ENCODE peak calls at places on chromosomes 11 and 22, in nine cellular contexts. R is HFF-Myc, Z is lung, D is B cell, S is WERI-Rb-1, Y is AG09319, W is endodermal cell, M is RWPE1, U is Calu3. G is an unnamed sample.

GRCh38 chr22:35938226-35938625 is 90.4 kb downstream of the RBFOX2 start:
- DNase-seq in S (no peak), R (no peak), U (no peak), M (no peak), Y (no peak), Z (no peak), D (no peak), W (no peak), G (no peak)

GRCh38 chr11:74681686-74682651 is 49.3 kb downstream of the CHRDL2 start:
- DNase-seq in Y (no peak), W (peak), Z (no peak), S (no peak), R (no peak), U (no peak), M (no peak), D (no peak), G (no peak)

GRCh38 chr22:20576445-20576816 is 69.0 kb downstream of the MED15 start:
- DNase-seq in R (no peak), S (no peak), D (no peak), Y (no peak), W (no peak), Z (no peak), U (no peak), M (no peak), G (no peak)

GRCh38 chr11:35242843-35243242 is 103.9 kb downstream of the CD44 start:
- DNase-seq in Z (no peak), R (no peak), U (no peak), W (no peak), S (no peak), D (no peak), M (no peak), Y (no peak), G (no peak)

GRCh38 chr22:47013861-47014635 is 251.6 kb downstream of the TBC1D22A start:
- DNase-seq in Y (no peak), D (no peak), Z (no peak), S (no peak), U (no peak), W (no peak), R (no peak), M (no peak), G (no peak)

GRCh38 chr11:4826425-4826824 is 5.3 kb downstream of the OR51F2 start:
- DNase-seq in R (no peak), Z (no peak), D (no peak), Y (no peak), S (no peak), M (no peak), U (no peak), W (no peak), G (no peak)

GRCh38 chr11:68684385-68685356 is at the start of gene GAL:
- DNase-seq in U (peak), W (peak), Y (no peak), S (no peak), R (no peak), Z (no peak), D (peak), M (peak), G (peak)

GRCh38 chr11:15107730-15108515 is 6.8 kb upstream of the INSC start:
- DNase-seq in M (no peak), U (no peak), R (no peak), D (no peak), W (no peak), Z (no peak), S (no peak), Y (no peak), G (no peak)

GRCh38 chr11:13290221-13290980 is 12.8 kb downstream of the BMAL1 start:
- DNase-seq in M (peak), R (no peak), S (no peak), Y (no peak), U (no peak), Z (no peak), W (no peak), D (no peak), G (no peak)

GRCh38 chr11:94813436-94813720 is 45.2 kb downstream of the AMOTL1 start:
- DNase-seq in Y (no peak), D (no peak), R (no peak), M (no peak), W (no peak), Z (no peak), S (no peak), U (no peak), G (no peak)

GRCh38 chr22:20782083-20782482 is 8.2 kb downstream of the SERPIND1 start:
- DNase-seq in M (no peak), W (no peak), S (no peak), U (no peak), Y (no peak), R (no peak), D (no peak), Z (no peak), G (no peak)

GRCh38 chr11:66705587-66706335 is 23.3 kb downstream of the SPTBN2 start:
- DNase-seq in Y (no peak), U (no peak), W (no peak), S (no peak), M (no peak), R (no peak), D (no peak), Z (no peak), G (no peak)

GRCh38 chr11:126025822-126026221 is 36.8 kb downstream of the CDON start:
- DNase-seq in Y (no peak), W (no peak), M (no peak), S (no peak), Z (no peak), U (no peak), D (no peak), R (no peak), G (no peak)

GRCh38 chr22:46546466-46547178 is 9.2 kb upstream of the CELSR1 start:
- DNase-seq in U (peak), M (no peak), S (no peak), D (no peak), W (peak), R (no peak), Y (no peak), Z (peak), G (no peak)

GRCh38 chr22:20562607-20563463 is 55.4 kb downstream of the MED15 start:
- DNase-seq in Y (no peak), R (no peak), W (no peak), S (no peak), Z (no peak), U (no peak), D (no peak), M (no peak), G (no peak)

GRCh38 chr11:77147668-77148321 is 19.7 kb downstream of the MYO7A start:
- DNase-seq in Z (no peak), R (no peak), M (peak), S (peak), W (peak), Y (no peak), U (no peak), D (peak), G (peak)

GRCh38 chr11:65066315-65066714 is 8.0 kb upstream of the NAALADL1 start:
- DNase-seq in M (no peak), S (no peak), D (no peak), Y (no peak), R (no peak), Z (no peak), U (no peak), W (no peak), G (no peak)

GRCh38 chr22:46058591-46059519 is 81.9 kb upstream of the WNT7B start:
- DNase-seq in R (no peak), U (no peak), W (peak), Z (no peak), Y (no peak), D (no peak), M (no peak), S (no peak), G (no peak)

GRCh38 chr11:17575431-17576425 is 28.7 kb downstream of the OTOG start:
- DNase-seq in Y (no peak), S (peak), M (no peak), U (no peak), D (no peak), R (no peak), W (peak), Z (no peak), G (no peak)

GRCh38 chr22:37775785-37776638 is 31.7 kb upstream of the GCAT start:
- DNase-seq in M (peak), Z (no peak), D (no peak), U (no peak), S (no peak), R (peak), W (no peak), Y (peak), G (no peak)

GRCh38 chr22:46869848-46870441 is 107.5 kb downstream of the TBC1D22A start:
- DNase-seq in U (no peak), W (no peak), D (no peak), M (no peak), S (no peak), Z (no peak), R (no peak), Y (no peak), G (no peak)

GRCh38 chr11:119509969-119510401 is 87.0 kb upstream of the THY1 start:
- DNase-seq in D (no peak), Z (no peak), Y (peak), U (no peak), R (peak), M (peak), S (no peak), W (no peak), G (no peak)

GRCh38 chr11:706439-706956 is 467 bp downstream of the EPS8L2 start:
- DNase-seq in M (no peak), W (peak), R (no peak), U (peak), D (no peak), S (no peak), Y (no peak), Z (no peak), G (no peak)

GRCh38 chr22:41828516-41828915 is 4.4 kb upstream of the SREBF2 start:
- DNase-seq in U (peak), R (no peak), S (no peak), W (no peak), M (no peak), Z (no peak), D (no peak), Y (no peak), G (peak)

GRCh38 chr11:58513747-58514367 is 6.0 kb upstream of the OR5B21 start:
- DNase-seq in Z (no peak), W (peak), Y (peak), M (peak), R (peak), U (peak), S (peak), D (no peak), G (peak)

GRCh38 chr11:40338062-40338461 is 1121.4 kb downstream of the LRRC4C start:
- DNase-seq in U (no peak), M (no peak), S (no peak), D (no peak), W (no peak), R (no peak), Z (no peak), Y (no peak), G (no peak)

GRCh38 chr22:38968801-38969200 is 11.4 kb downstream of the APOBEC3A start:
- DNase-seq in Z (no peak), M (no peak), Y (no peak), U (no peak), W (no peak), R (no peak), S (no peak), D (no peak), G (no peak)

GRCh38 chr22:38965614-38966378 is 8.4 kb downstream of the APOBEC3A start:
- DNase-seq in D (no peak), U (no peak), M (no peak), Y (no peak), R (no peak), W (no peak), S (no peak), Z (no peak), G (no peak)

GRCh38 chr22:38966379-38966700 is 8.9 kb downstream of the APOBEC3A start:
- DNase-seq in S (no peak), W (no peak), R (no peak), M (no peak), Y (no peak), Z (no peak), D (no peak), U (no peak), G (no peak)

GRCh38 chr22:38966942-38967341 is 9.5 kb downstream of the APOBEC3A start:
- DNase-seq in Y (no peak), Z (no peak), R (no peak), M (no peak), W (no peak), U (no peak), S (no peak), D (no peak), G (no peak)

GRCh38 chr22:38967451-38968450 is 10.3 kb downstream of the APOBEC3A start:
- DNase-seq in D (peak), S (no peak), Y (no peak), M (no peak), R (no peak), U (no peak), W (no peak), Z (peak), G (no peak)
- TF ChIP-seq CTCF in D (no peak), S (no peak), Y (no peak), M (no peak), R (no peak), U (no peak), W (no peak), Z (no peak), G (no peak)

GRCh38 chr11:2741377-2742131 is 41.8 kb upstream of the KCNQ1OT1 start:
- DNase-seq in S (no peak), W (no peak), M (peak), Y (peak), Z (no peak), D (no peak), U (no peak), R (no peak), G (peak)

GRCh38 chr11:2741006-2741376 is 41.2 kb upstream of the KCNQ1OT1 start:
- DNase-seq in U (no peak), R (no peak), Z (no peak), D (no peak), M (no peak), S (no peak), W (no peak), Y (no peak), G (peak)

GRCh38 chr11:2743427-2744110 is 43.8 kb upstream of the KCNQ1OT1 start:
- DNase-seq in R (no peak), Y (no peak), W (no peak), S (peak), M (no peak), U (no peak), Z (no peak), D (no peak), G (peak)

GRCh38 chr11:2742611-2743426 is 43.0 kb upstream of the KCNQ1OT1 start:
- DNase-seq in M (no peak), Y (no peak), W (no peak), U (no peak), S (peak), R (no peak), D (no peak), Z (no peak), G (peak)

GRCh38 chr11:2742201-2742600 is 42.4 kb upstream of the KCNQ1OT1 start:
- DNase-seq in D (no peak), R (no peak), M (no peak), W (no peak), S (peak), U (no peak), Y (no peak), Z (no peak), G (peak)
- TF ChIP-seq CTCF in D (no peak), R (no peak), M (no peak), W (no peak), S (no peak), U (no peak), Y (no peak), Z (no peak), G (no peak)

GRCh38 chr11:134283461-134284230 is 7.5 kb downstream of the GLB1L3 start:
- DNase-seq in M (no peak), Y (no peak), D (no peak), W (no peak), U (no peak), S (no peak), R (no peak), Z (no peak), G (no peak)
- TF ChIP-seq CTCF in M (no peak), Y (no peak), D (no peak), W (no peak), U (no peak), S (no peak), R (no peak), Z (no peak), G (no peak)

GRCh38 chr11:25970726-25971508 is 361.0 kb upstream of the ANO3 start:
- DNase-seq in U (peak), S (no peak), D (no peak), Z (no peak), W (no peak), M (peak), Y (no peak), R (no peak), G (no peak)
- TF ChIP-seq CTCF in U (no peak), S (peak), D (peak), Z (no peak), W (peak), M (peak), Y (peak), R (peak), G (peak)

GRCh38 chr22:30943368-30943767 is 25.2 kb downstream of the MORC2 start:
- DNase-seq in R (no peak), W (no peak), Y (no peak), D (no peak), S (no peak), M (no peak), Z (no peak), U (no peak), G (no peak)
- TF ChIP-seq CTCF in R (no peak), W (no peak), Y (no peak), D (no peak), S (no peak), M (no peak), Z (no peak), U (no peak), G (no peak)

GRCh38 chr11:114942207-114942606 is 263.9 kb downstream of the NXPE2 start:
- DNase-seq in Z (no peak), U (no peak), S (no peak), D (no peak), W (peak), Y (no peak), M (no peak), R (no peak), G (no peak)
- TF ChIP-seq CTCF in Z (no peak), U (no peak), S (peak), D (no peak), W (peak), Y (no peak), M (no peak), R (no peak), G (no peak)

DNA sequence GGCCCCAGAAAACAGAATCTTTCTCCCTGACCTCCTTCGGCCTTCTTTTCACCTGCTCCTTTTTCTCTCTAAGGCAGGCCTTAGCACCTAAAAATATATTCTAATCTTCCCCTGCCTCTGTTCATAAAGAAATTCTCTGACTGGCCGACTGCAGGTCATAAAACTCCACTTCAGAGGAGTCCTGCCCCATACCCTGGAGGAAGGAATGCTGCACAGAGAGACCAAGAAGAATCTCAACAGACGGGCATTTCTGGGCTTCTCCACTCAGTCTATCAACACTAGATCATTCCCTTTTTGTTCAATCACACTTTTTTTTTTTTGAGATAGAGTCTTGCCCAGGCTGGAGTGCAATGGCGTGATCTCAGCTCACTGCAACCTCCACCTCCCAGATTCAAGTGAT is 19.7 kb upstream of the PGA3 start:
- DNase-seq in U (no peak), W (no peak), D (no peak), R (no peak), S (no peak), Z (no peak), M (no peak), Y (no peak), G (no peak)
- TF ChIP-seq CTCF in U (no peak), W (peak), D (no peak), R (no peak), S (no peak), Z (no peak), M (no peak), Y (no peak), G (no peak)

GRCh38 chr11:108970221-108970991 is 305.5 kb downstream of the DDX10 start:
- DNase-seq in S (no peak), Z (no peak), W (no peak), M (no peak), Y (no peak), U (no peak), D (no peak), R (no peak), G (no peak)
- TF ChIP-seq CTCF in S (no peak), Z (no peak), W (peak), M (no peak), Y (no peak), U (no peak), D (no peak), R (no peak), G (no peak)

G was measured in glutamatergic neuron.